ENCODE peak calls at places on chromosomes 4 and X, in six cellular contexts. R is ACHN, W is HFFc6, F is T-helper 9 cell, L is cardiac fibroblast, P is ecto neural progenitor cell. M is an unnamed sample.

GRCh38 chr4:156615066-156615514 is 356.5 kb downstream of the PDGFC start:
- DNase-seq in R (no peak), W (peak; percentile 90), F (no peak), L (peak; percentile 94), P (no peak), M (no peak)

GRCh38 chr4:8439914-8440490 is 521 bp downstream of the ACOX3 start:
- DNase-seq in R (peak; percentile 3), W (no peak), F (no peak), L (no peak), P (no peak), M (no peak)

GRCh38 chr4:89835413-89835812 is 1.5 kb downstream of the SNCA start:
- DNase-seq in R (no peak), W (no peak), F (no peak), L (no peak), P (no peak), M (no peak)

GRCh38 chrX:138917781-138918180 is 206.3 kb upstream of the FGF13 start:
- DNase-seq in R (no peak), W (no peak), F (no peak), L (peak; percentile 41), P (no peak), M (no peak)

GRCh38 chrX:10537308-10537707 is 83.1 kb downstream of the MID1 start:
- DNase-seq in R (no peak), W (no peak), F (no peak), L (no peak), P (no peak), M (no peak)

GRCh38 chr4:156948738-156949137 is 22.9 kb downstream of the PDGFC start:
- DNase-seq in R (no peak), W (no peak), F (no peak), L (peak; percentile 47), P (no peak), M (no peak)

GRCh38 chr4:16745009-16745408 is 153.4 kb downstream of the LDB2 start:
- DNase-seq in R (no peak), W (peak; percentile 63), F (no peak), L (peak; percentile 77), P (no peak), M (no peak)

GRCh38 chr4:35038079-35038805 is 1206.1 kb downstream of the ARAP2 start:
- DNase-seq in R (no peak), W (no peak), F (no peak), L (no peak), P (no peak), M (no peak)

GRCh38 chr4:40283968-40284367 is 51.2 kb upstream of the CHRNA9 start:
- DNase-seq in R (peak; percentile 81), W (no peak), F (peak; percentile 63), L (peak; percentile 68), P (no peak), M (no peak)

M was measured in 8988T.